ENCODE peak calls at places on chromosome 12, in four cellular contexts. U, C, Z and F are unnamed samples.

GRCh38 chr12:71371132-71371531 is 68.5 kb upstream of the LGR5 start:
- DNase-seq in U (peak), C (peak), Z (no peak), F (no peak)

GRCh38 chr12:38053655-38054464 is 262.7 kb upstream of the ALG10B start:
- DNase-seq in U (peak), C (no peak), Z (no peak), F (no peak)

GRCh38 chr12:47977772-47978597 is 14.6 kb downstream of the TMEM106C start:
- DNase-seq in U (no peak), C (no peak), Z (no peak), F (no peak)

GRCh38 chr12:69238589-69239285 is 632 bp upstream of the CPSF6 start:
- DNase-seq in U (no peak), C (no peak), Z (no peak), F (no peak)

GRCh38 chr12:113875681-113876080 is 90.4 kb downstream of the RBM19 start:
- DNase-seq in U (no peak), C (no peak), Z (no peak), F (no peak)

GRCh38 chr12:54173066-54173726 is 15.6 kb downstream of the SMUG1 start:
- DNase-seq in U (peak), C (no peak), Z (no peak), F (peak)

GRCh38 chr12:23843958-23844357 is 105.5 kb downstream of the SOX5 start:
- DNase-seq in U (no peak), C (no peak), Z (no peak), F (no peak)

GRCh38 chr12:109535231-109535862 is 38.0 kb downstream of the MMAB start:
- DNase-seq in U (no peak), C (no peak), Z (no peak), F (no peak)